ENCODE peak calls at places on chromosome 20, in five cellular contexts. One of them, this sample, is unnamed.

GRCh38 chr20:59047938-59048680 is 5.5 kb upstream of the PRELID3B start:
- DNase-seq in pancreas: no peak
- DNase-seq in sigmoid colon: no peak
- DNase-seq in PC-9: no peak
- DNase-seq in SK-N-SH: no peak
- DNase-seq in this sample: no peak

GRCh38 chr20:21433329-21433890 is 36.1 kb upstream of the NKX2-4 start:
- DNase-seq in pancreas: no peak
- DNase-seq in sigmoid colon: no peak
- DNase-seq in PC-9: no peak
- DNase-seq in SK-N-SH: no peak
- DNase-seq in this sample: no peak

GRCh38 chr20:50026746-50027575 is 44.2 kb downstream of the SNAI1 start:
- DNase-seq in pancreas: no peak
- DNase-seq in sigmoid colon: no peak
- DNase-seq in PC-9: no peak
- DNase-seq in SK-N-SH: no peak
- DNase-seq in this sample: no peak

GRCh38 chr20:37936451-37936850 is 33.5 kb downstream of the VSTM2L start:
- DNase-seq in pancreas: no peak
- DNase-seq in sigmoid colon: peak; percentile 25
- DNase-seq in PC-9: no peak
- DNase-seq in SK-N-SH: no peak
- DNase-seq in this sample: no peak

GRCh38 chr20:3786665-3787639 is at the start of gene CENPB:
- DNase-seq in pancreas: peak; percentile 94
- DNase-seq in sigmoid colon: peak; percentile 94
- DNase-seq in PC-9: peak; percentile 96
- DNase-seq in SK-N-SH: peak; percentile 98
- DNase-seq in this sample: peak; percentile 93

GRCh38 chr20:57432874-57433491 is 41.8 kb downstream of the RBM38 start:
- DNase-seq in pancreas: no peak
- DNase-seq in sigmoid colon: peak; percentile 85
- DNase-seq in PC-9: peak; percentile 63
- DNase-seq in SK-N-SH: no peak
- DNase-seq in this sample: peak; percentile 77

GRCh38 chr20:58402305-58402704 is 13.3 kb downstream of the VAPB start:
- DNase-seq in pancreas: no peak
- DNase-seq in sigmoid colon: no peak
- DNase-seq in PC-9: no peak
- DNase-seq in SK-N-SH: no peak
- DNase-seq in this sample: no peak

GRCh38 chr20:48983423-48984400 is 62.2 kb downstream of the ARFGEF2 start:
- DNase-seq in pancreas: peak; percentile 71
- DNase-seq in sigmoid colon: no peak
- DNase-seq in PC-9: peak; percentile 70
- DNase-seq in SK-N-SH: peak; percentile 76
- DNase-seq in this sample: no peak

GRCh38 chr20:50478162-50479036 is 31.8 kb upstream of the PTPN1 start:
- DNase-seq in pancreas: peak; percentile 73
- DNase-seq in sigmoid colon: peak; percentile 86
- DNase-seq in PC-9: no peak
- DNase-seq in SK-N-SH: peak; percentile 44
- DNase-seq in this sample: peak; percentile 53

GRCh38 chr20:6421321-6422030 is 298.6 kb upstream of the FERMT1 start:
- DNase-seq in pancreas: no peak
- DNase-seq in sigmoid colon: no peak
- DNase-seq in PC-9: no peak
- DNase-seq in SK-N-SH: no peak
- DNase-seq in this sample: no peak

GRCh38 chr20:5991623-5992441 is 41.4 kb downstream of the MCM8 start:
- DNase-seq in pancreas: no peak
- DNase-seq in sigmoid colon: no peak
- DNase-seq in PC-9: no peak
- DNase-seq in SK-N-SH: no peak
- DNase-seq in this sample: no peak

GRCh38 chr20:3174442-3175263 is 1.3 kb upstream of the LZTS3 start:
- DNase-seq in pancreas: no peak
- DNase-seq in sigmoid colon: no peak
- DNase-seq in PC-9: no peak
- DNase-seq in SK-N-SH: no peak
- DNase-seq in this sample: no peak

GRCh38 chr20:53208110-53208908 is 236.2 kb downstream of the TSHZ2 start:
- DNase-seq in pancreas: no peak
- DNase-seq in sigmoid colon: no peak
- DNase-seq in PC-9: no peak
- DNase-seq in SK-N-SH: peak; percentile 17
- DNase-seq in this sample: no peak

GRCh38 chr20:53409177-53409576 is 184.5 kb downstream of the ZNF217 start:
- DNase-seq in pancreas: no peak
- DNase-seq in sigmoid colon: no peak
- DNase-seq in PC-9: no peak
- DNase-seq in SK-N-SH: no peak
- DNase-seq in this sample: no peak

GRCh38 chr20:60261323-60261722 is 303.1 kb downstream of the CDH26 start:
- DNase-seq in pancreas: no peak
- DNase-seq in sigmoid colon: no peak
- DNase-seq in PC-9: no peak
- DNase-seq in SK-N-SH: no peak
- DNase-seq in this sample: no peak

GRCh38 chr20:47770931-47771330 is 14.3 kb downstream of the SULF2 start:
- DNase-seq in pancreas: no peak
- DNase-seq in sigmoid colon: no peak
- DNase-seq in PC-9: no peak
- DNase-seq in SK-N-SH: no peak
- DNase-seq in this sample: no peak
- H3K27ac ChIP-seq in pancreas: no peak overlapping the region
- H3K27ac ChIP-seq in sigmoid colon: no peak overlapping the region
- H3K27ac ChIP-seq in PC-9: no peak overlapping the region
- H3K27ac ChIP-seq in SK-N-SH: no peak overlapping the region
- H3K27ac ChIP-seq in this sample: no peak overlapping the region

DNA sequence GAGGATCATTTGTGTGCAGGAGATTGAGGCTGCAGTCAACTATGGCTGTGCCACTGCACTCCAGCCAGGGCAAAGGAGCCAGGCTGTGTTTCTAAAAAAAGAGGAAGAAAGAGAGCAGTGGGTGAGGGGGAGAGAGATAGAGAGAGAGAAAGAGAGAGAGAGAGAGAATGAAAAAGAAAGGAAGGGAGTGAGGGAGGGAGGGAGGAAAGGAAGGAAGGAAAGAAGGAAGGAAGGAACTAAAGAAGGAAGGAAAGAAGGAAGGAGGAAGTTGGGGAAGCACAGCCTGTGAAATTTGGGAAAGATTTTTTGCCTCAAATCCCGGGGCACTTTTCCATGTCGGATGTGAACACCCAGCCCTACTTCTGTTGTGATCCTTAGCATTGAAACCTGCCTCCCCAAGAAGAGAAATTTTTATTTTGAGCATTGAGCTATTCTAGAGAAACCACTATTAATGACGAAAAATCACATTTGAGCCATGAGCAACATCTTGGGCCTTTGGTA is 57.8 kb downstream of the FOXA2 start:
- DNase-seq in pancreas: no peak
- DNase-seq in sigmoid colon: no peak
- DNase-seq in PC-9: no peak
- DNase-seq in SK-N-SH: no peak
- DNase-seq in this sample: no peak
- H3K27me3 ChIP-seq in pancreas: no peaks in the 10 kb centered on the region
- H3K27me3 ChIP-seq in sigmoid colon: no peaks in the 10 kb centered on the region
- H3K27me3 ChIP-seq in PC-9: no peaks in the 10 kb centered on the region
- H3K27me3 ChIP-seq in SK-N-SH: peaks cover 5% of the 10 kb centered on the region
- H3K27me3 ChIP-seq in this sample: no peaks in the 10 kb centered on the region

DNA sequence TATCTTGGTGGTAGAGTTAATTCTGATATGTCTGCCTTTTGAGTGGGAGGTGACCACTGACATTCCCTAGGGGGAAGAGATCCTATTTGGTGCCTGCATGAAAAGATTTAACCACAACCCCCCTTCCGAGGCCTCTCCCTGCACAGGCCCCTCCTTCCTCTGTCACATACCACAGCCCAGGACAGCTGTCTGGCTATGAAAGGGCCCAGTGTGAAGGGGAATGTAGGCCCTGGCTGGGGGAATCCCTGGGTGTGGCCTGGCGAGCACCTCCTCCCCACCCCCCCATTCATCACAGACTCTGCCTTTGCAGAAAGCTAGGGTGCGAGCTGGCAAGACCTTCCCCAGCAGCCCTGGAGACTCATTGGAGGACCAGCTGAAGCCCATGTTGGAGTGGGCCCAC is 27.4 kb upstream of the MAPRE1 start:
- DNase-seq in pancreas: no peak
- DNase-seq in sigmoid colon: no peak
- DNase-seq in PC-9: no peak
- DNase-seq in SK-N-SH: no peak
- DNase-seq in this sample: no peak
- H3K27ac ChIP-seq in pancreas: no peak overlapping the region
- H3K27ac ChIP-seq in sigmoid colon: no peak overlapping the region
- H3K27ac ChIP-seq in PC-9: no peak overlapping the region
- H3K27ac ChIP-seq in SK-N-SH: no peak overlapping the region
- H3K27ac ChIP-seq in this sample: no peak overlapping the region

GRCh38 chr20:8457978-8458377 is 325.9 kb downstream of the PLCB1 start:
- DNase-seq in pancreas: no peak
- DNase-seq in sigmoid colon: no peak
- DNase-seq in PC-9: no peak
- DNase-seq in SK-N-SH: no peak
- DNase-seq in this sample: no peak
- H3K27me3 ChIP-seq in pancreas: no peaks in the 10 kb centered on the region
- H3K27me3 ChIP-seq in sigmoid colon: no peaks in the 10 kb centered on the region
- H3K27me3 ChIP-seq in PC-9: no peaks in the 10 kb centered on the region
- H3K27me3 ChIP-seq in SK-N-SH: no peaks in the 10 kb centered on the region
- H3K27me3 ChIP-seq in this sample: no peaks in the 10 kb centered on the region

GRCh38 chr20:19832875-19833274 is 74.8 kb downstream of the RIN2 start:
- DNase-seq in pancreas: no peak
- DNase-seq in sigmoid colon: no peak
- DNase-seq in PC-9: no peak
- DNase-seq in SK-N-SH: no peak
- DNase-seq in this sample: no peak
- H3K27ac ChIP-seq in pancreas: no peak overlapping the region
- H3K27ac ChIP-seq in sigmoid colon: no peak overlapping the region
- H3K27ac ChIP-seq in PC-9: no peak overlapping the region
- H3K27ac ChIP-seq in SK-N-SH: no peak overlapping the region
- H3K27ac ChIP-seq in this sample: no peak overlapping the region

GRCh38 chr20:46816916-46817638 is 77.6 kb upstream of the EYA2 start:
- DNase-seq in pancreas: no peak
- DNase-seq in sigmoid colon: no peak
- DNase-seq in PC-9: no peak
- DNase-seq in SK-N-SH: no peak
- DNase-seq in this sample: no peak
- H3K27me3 ChIP-seq in pancreas: no peaks in the 10 kb centered on the region
- H3K27me3 ChIP-seq in sigmoid colon: peaks cover 6% of the 10 kb centered on the region
- H3K27me3 ChIP-seq in PC-9: no peaks in the 10 kb centered on the region
- H3K27me3 ChIP-seq in SK-N-SH: no peaks in the 10 kb centered on the region
- H3K27me3 ChIP-seq in this sample: peaks cover 3% of the 10 kb centered on the region

DNA sequence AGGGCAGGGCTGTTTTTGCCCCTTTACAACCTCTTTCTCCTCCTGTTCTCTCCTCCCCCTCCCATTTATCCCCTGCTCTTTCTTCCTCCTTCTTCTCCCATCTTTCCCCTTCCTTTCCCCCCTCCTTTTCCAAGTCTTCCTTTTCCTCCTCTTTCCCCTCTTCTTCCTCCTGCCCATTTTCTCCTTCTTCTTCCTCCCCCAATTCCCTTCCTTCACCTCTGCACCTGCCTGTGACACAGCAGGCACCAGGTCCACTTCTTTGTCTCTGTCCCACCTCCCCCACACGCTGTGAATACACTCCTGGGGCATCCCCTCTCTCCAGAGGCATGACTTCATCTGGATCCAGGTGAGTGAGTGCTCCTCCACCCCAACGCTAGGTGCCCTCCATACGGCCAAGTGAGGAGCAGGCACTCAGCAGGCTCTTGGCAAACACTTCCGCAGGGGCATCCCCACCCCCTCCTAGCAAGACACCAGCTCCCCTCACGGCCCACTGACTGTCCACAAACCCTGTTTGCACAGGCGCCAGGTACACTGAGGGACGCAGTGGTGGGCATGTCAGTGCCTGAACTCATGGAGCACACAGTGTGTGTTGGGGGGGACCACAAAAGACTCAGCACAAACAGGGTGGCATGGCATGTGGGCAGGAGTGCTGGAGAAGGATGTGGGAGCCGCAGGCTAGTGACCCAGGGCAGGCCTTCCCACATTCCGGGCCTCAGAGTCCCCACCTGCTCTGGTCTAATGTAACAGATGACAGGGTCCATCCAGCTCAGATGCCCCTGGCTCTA is 10.7 kb upstream of the TLDC2 start:
- DNase-seq in pancreas: no peak
- DNase-seq in sigmoid colon: no peak
- DNase-seq in PC-9: no peak
- DNase-seq in SK-N-SH: no peak
- DNase-seq in this sample: no peak
- H3K27ac ChIP-seq in pancreas: no peak overlapping the region
- H3K27ac ChIP-seq in sigmoid colon: peak overlapping the region; percentile 98
- H3K27ac ChIP-seq in PC-9: no peak overlapping the region
- H3K27ac ChIP-seq in SK-N-SH: no peak overlapping the region
- H3K27ac ChIP-seq in this sample: peak overlapping the region; percentile 86

DNA sequence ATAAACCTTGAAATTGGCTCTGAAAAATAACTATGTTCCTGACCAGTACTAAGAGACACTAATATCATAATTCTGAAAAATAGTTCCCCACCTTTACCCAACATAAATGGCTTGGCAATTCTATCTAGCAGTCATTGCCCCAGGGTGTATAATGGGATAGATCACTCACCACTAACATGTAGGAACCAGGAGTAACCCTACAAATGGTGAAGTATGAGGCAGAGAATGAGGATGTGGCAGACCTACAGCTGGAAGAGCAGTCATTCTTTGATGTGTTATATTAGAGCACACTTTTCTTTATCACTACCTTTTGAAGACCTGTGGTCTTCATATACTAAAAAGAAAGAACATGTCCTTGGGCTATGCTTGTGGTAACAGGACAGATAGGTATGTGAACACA is 136.5 kb upstream of the SYNDIG1 start:
- DNase-seq in pancreas: no peak
- DNase-seq in sigmoid colon: no peak
- DNase-seq in PC-9: no peak
- DNase-seq in SK-N-SH: no peak
- DNase-seq in this sample: no peak
- H3K27me3 ChIP-seq in pancreas: no peaks in the 10 kb centered on the region
- H3K27me3 ChIP-seq in sigmoid colon: no peaks in the 10 kb centered on the region
- H3K27me3 ChIP-seq in PC-9: no peaks in the 10 kb centered on the region
- H3K27me3 ChIP-seq in SK-N-SH: no peaks in the 10 kb centered on the region
- H3K27me3 ChIP-seq in this sample: no peaks in the 10 kb centered on the region

GRCh38 chr20:61288331-61288784 is 36.3 kb downstream of the CDH4 start:
- DNase-seq in pancreas: no peak
- DNase-seq in sigmoid colon: no peak
- DNase-seq in PC-9: no peak
- DNase-seq in SK-N-SH: no peak
- DNase-seq in this sample: no peak
- H3K27ac ChIP-seq in pancreas: no peak overlapping the region
- H3K27ac ChIP-seq in sigmoid colon: no peak overlapping the region
- H3K27ac ChIP-seq in PC-9: no peak overlapping the region
- H3K27ac ChIP-seq in SK-N-SH: no peak overlapping the region
- H3K27ac ChIP-seq in this sample: no peak overlapping the region